ENCODE peak calls at places on chromosomes 5 and 9, in eight cellular contexts. One of them, this sample, is unnamed.

GRCh38 chr9:129230302-129230701 is 52.2 kb upstream of the IER5L start:
- DNase-seq in PC-9: no peak
- DNase-seq in AG04450: no peak
- DNase-seq in small intestine: no peak
- DNase-seq in adipocyte: no peak
- DNase-seq in MM.1S: no peak
- DNase-seq in stomach: no peak
- DNase-seq in NT2/D1: no peak
- DNase-seq in this sample: no peak

GRCh38 chr5:54823006-54823405 is 162.4 kb downstream of the ESM1 start:
- DNase-seq in AG04450: no peak
- DNase-seq in adipocyte: peak; percentile 68
- DNase-seq in stomach: no peak
- DNase-seq in PC-9: no peak
- DNase-seq in NT2/D1: no peak
- DNase-seq in small intestine: no peak
- DNase-seq in MM.1S: no peak
- DNase-seq in this sample: no peak

GRCh38 chr9:36258170-36258988 is at the start of gene GNE:
- DNase-seq in stomach: peak; percentile 96
- DNase-seq in NT2/D1: peak; percentile 81
- DNase-seq in MM.1S: peak; percentile 82
- DNase-seq in PC-9: peak; percentile 90
- DNase-seq in small intestine: peak; percentile 90
- DNase-seq in AG04450: peak; percentile 85
- DNase-seq in adipocyte: peak; percentile 99
- DNase-seq in this sample: peak; percentile 89

GRCh38 chr5:15320896-15321295 is 179.1 kb upstream of the FBXL7 start:
- DNase-seq in MM.1S: no peak
- DNase-seq in PC-9: no peak
- DNase-seq in NT2/D1: no peak
- DNase-seq in stomach: no peak
- DNase-seq in adipocyte: no peak
- DNase-seq in small intestine: no peak
- DNase-seq in AG04450: no peak
- DNase-seq in this sample: no peak

GRCh38 chr5:113123563-113123962 is 147.0 kb downstream of the DCP2 start:
- DNase-seq in small intestine: no peak
- DNase-seq in AG04450: no peak
- DNase-seq in PC-9: no peak
- DNase-seq in adipocyte: no peak
- DNase-seq in stomach: no peak
- DNase-seq in NT2/D1: no peak
- DNase-seq in MM.1S: no peak
- DNase-seq in this sample: peak; percentile 19

GRCh38 chr5:56269216-56269927 is 36.2 kb upstream of the ANKRD55 start:
- DNase-seq in stomach: no peak
- DNase-seq in PC-9: no peak
- DNase-seq in MM.1S: peak; percentile 73
- DNase-seq in adipocyte: peak; percentile 85
- DNase-seq in NT2/D1: no peak
- DNase-seq in AG04450: no peak
- DNase-seq in small intestine: peak; percentile 16
- DNase-seq in this sample: peak; percentile 37

GRCh38 chr5:2899311-2899710 is 147.8 kb upstream of the IRX2 start:
- DNase-seq in MM.1S: peak; percentile 77
- DNase-seq in NT2/D1: no peak
- DNase-seq in AG04450: no peak
- DNase-seq in adipocyte: no peak
- DNase-seq in small intestine: no peak
- DNase-seq in PC-9: no peak
- DNase-seq in stomach: no peak
- DNase-seq in this sample: no peak

GRCh38 chr9:69174645-69175487 is 789 bp downstream of the TJP2 start:
- DNase-seq in stomach: no peak
- DNase-seq in NT2/D1: no peak
- DNase-seq in adipocyte: peak; percentile 94
- DNase-seq in AG04450: peak; percentile 93
- DNase-seq in MM.1S: peak; percentile 65
- DNase-seq in small intestine: no peak
- DNase-seq in PC-9: peak; percentile 65
- DNase-seq in this sample: peak; percentile 91

GRCh38 chr5:56123531-56124243 is 109.4 kb downstream of the ANKRD55 start:
- DNase-seq in PC-9: peak; percentile 88
- DNase-seq in NT2/D1: peak; percentile 47
- DNase-seq in AG04450: peak; percentile 98
- DNase-seq in MM.1S: no peak
- DNase-seq in stomach: peak; percentile 27
- DNase-seq in adipocyte: peak; percentile 90
- DNase-seq in small intestine: peak; percentile 9
- DNase-seq in this sample: peak; percentile 87

GRCh38 chr5:90142531-90142930 is 267.0 kb downstream of the CETN3 start:
- DNase-seq in NT2/D1: no peak
- DNase-seq in adipocyte: no peak
- DNase-seq in stomach: no peak
- DNase-seq in small intestine: no peak
- DNase-seq in PC-9: no peak
- DNase-seq in MM.1S: no peak
- DNase-seq in AG04450: no peak
- DNase-seq in this sample: no peak

GRCh38 chr5:103393131-103393754 is 134.7 kb downstream of the MACIR start:
- DNase-seq in AG04450: no peak
- DNase-seq in small intestine: no peak
- DNase-seq in stomach: no peak
- DNase-seq in MM.1S: peak; percentile 84
- DNase-seq in NT2/D1: peak; percentile 20
- DNase-seq in adipocyte: peak; percentile 50
- DNase-seq in PC-9: no peak
- DNase-seq in this sample: peak; percentile 31

GRCh38 chr9:129125478-129125877 is 14.3 kb downstream of the PTPA start:
- DNase-seq in MM.1S: no peak
- DNase-seq in NT2/D1: no peak
- DNase-seq in adipocyte: peak; percentile 63
- DNase-seq in AG04450: no peak
- DNase-seq in PC-9: peak; percentile 27
- DNase-seq in small intestine: no peak
- DNase-seq in stomach: no peak
- DNase-seq in this sample: peak; percentile 69

GRCh38 chr5:157217289-157218024 is 36.8 kb downstream of the ITK start:
- DNase-seq in PC-9: no peak
- DNase-seq in NT2/D1: no peak
- DNase-seq in MM.1S: no peak
- DNase-seq in AG04450: no peak
- DNase-seq in small intestine: no peak
- DNase-seq in stomach: no peak
- DNase-seq in adipocyte: no peak
- DNase-seq in this sample: no peak

GRCh38 chr5:153654444-153654843 is 164.0 kb downstream of the GRIA1 start:
- DNase-seq in stomach: no peak
- DNase-seq in NT2/D1: no peak
- DNase-seq in PC-9: no peak
- DNase-seq in MM.1S: no peak
- DNase-seq in AG04450: no peak
- DNase-seq in adipocyte: no peak
- DNase-seq in small intestine: no peak
- DNase-seq in this sample: no peak

GRCh38 chr9:35341021-35341420 is 148.9 kb upstream of the RUSC2 start:
- DNase-seq in adipocyte: no peak
- DNase-seq in stomach: no peak
- DNase-seq in AG04450: no peak
- DNase-seq in PC-9: no peak
- DNase-seq in small intestine: no peak
- DNase-seq in NT2/D1: no peak
- DNase-seq in MM.1S: peak; percentile 44
- DNase-seq in this sample: no peak

GRCh38 chr9:133168432-133168831 is 4.7 kb upstream of the GBGT1 start:
- DNase-seq in AG04450: no peak
- DNase-seq in MM.1S: no peak
- DNase-seq in PC-9: no peak
- DNase-seq in stomach: no peak
- DNase-seq in small intestine: no peak
- DNase-seq in adipocyte: no peak
- DNase-seq in NT2/D1: no peak
- DNase-seq in this sample: peak; percentile 7

GRCh38 chr5:61030163-61030482 is 85.1 kb downstream of the NDUFAF2 start:
- DNase-seq in MM.1S: no peak
- DNase-seq in stomach: no peak
- DNase-seq in NT2/D1: no peak
- DNase-seq in PC-9: no peak
- DNase-seq in AG04450: no peak
- DNase-seq in small intestine: no peak
- DNase-seq in adipocyte: peak; percentile 77
- DNase-seq in this sample: no peak

GRCh38 chr9:131587331-131587730 is 42.0 kb downstream of the PRRT1B start:
- DNase-seq in small intestine: no peak
- DNase-seq in AG04450: no peak
- DNase-seq in adipocyte: no peak
- DNase-seq in stomach: no peak
- DNase-seq in NT2/D1: no peak
- DNase-seq in MM.1S: no peak
- DNase-seq in PC-9: no peak
- DNase-seq in this sample: no peak

GRCh38 chr5:56515011-56515410 is 281.9 kb upstream of the ANKRD55 start:
- DNase-seq in adipocyte: no peak
- DNase-seq in stomach: no peak
- DNase-seq in NT2/D1: no peak
- DNase-seq in AG04450: no peak
- DNase-seq in MM.1S: no peak
- DNase-seq in PC-9: no peak
- DNase-seq in small intestine: no peak
- DNase-seq in this sample: no peak

GRCh38 chr5:117889592-117889991 is 1098.8 kb downstream of the DTWD2 start:
- DNase-seq in adipocyte: peak; percentile 75
- DNase-seq in stomach: no peak
- DNase-seq in MM.1S: no peak
- DNase-seq in PC-9: no peak
- DNase-seq in AG04450: no peak
- DNase-seq in NT2/D1: no peak
- DNase-seq in small intestine: no peak
- DNase-seq in this sample: no peak

GRCh38 chr9:132006657-132007370 is 72.9 kb downstream of the MED27 start:
- DNase-seq in PC-9: no peak
- DNase-seq in adipocyte: no peak
- DNase-seq in small intestine: no peak
- DNase-seq in AG04450: no peak
- DNase-seq in MM.1S: peak; percentile 63
- DNase-seq in NT2/D1: peak; percentile 15
- DNase-seq in stomach: no peak
- DNase-seq in this sample: no peak

GRCh38 chr5:31078931-31079330 is 114.6 kb upstream of the CDH6 start:
- DNase-seq in MM.1S: no peak
- DNase-seq in adipocyte: no peak
- DNase-seq in stomach: no peak
- DNase-seq in PC-9: no peak
- DNase-seq in NT2/D1: no peak
- DNase-seq in AG04450: no peak
- DNase-seq in small intestine: no peak
- DNase-seq in this sample: no peak

DNA sequence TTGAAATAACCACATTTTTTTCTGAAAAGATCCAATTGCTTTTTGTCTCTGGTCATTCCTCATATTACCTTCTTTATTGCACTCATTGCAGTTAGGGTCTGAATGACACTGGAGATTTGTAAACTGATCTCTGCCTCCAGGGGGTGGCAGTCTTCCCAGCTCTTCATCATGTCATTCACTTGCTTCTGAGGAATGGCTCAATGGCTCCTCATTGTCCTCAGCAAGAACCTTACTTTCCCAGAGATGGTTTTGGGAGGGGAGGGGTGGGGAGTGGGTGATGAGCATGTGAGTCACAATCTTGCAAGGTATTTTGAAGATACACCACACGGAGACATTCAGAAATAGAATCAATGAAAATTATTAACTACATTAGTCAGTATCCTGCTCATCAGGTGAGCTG is 159.8 kb upstream of the GAS1 start:
- DNase-seq in AG04450: no peak
- DNase-seq in small intestine: no peak
- DNase-seq in PC-9: no peak
- DNase-seq in adipocyte: no peak
- DNase-seq in MM.1S: no peak
- DNase-seq in stomach: no peak
- DNase-seq in NT2/D1: peak; percentile 44
- DNase-seq in this sample: peak; percentile 26
- H3K27me3 ChIP-seq in AG04450: no peaks in the 10 kb centered on the region
- H3K27me3 ChIP-seq in small intestine: no peaks in the 10 kb centered on the region
- H3K27me3 ChIP-seq in PC-9: no peaks in the 10 kb centered on the region
- H3K27me3 ChIP-seq in adipocyte: no peaks in the 10 kb centered on the region
- H3K27me3 ChIP-seq in MM.1S: no peaks in the 10 kb centered on the region
- H3K27me3 ChIP-seq in stomach: no peaks in the 10 kb centered on the region
- H3K27me3 ChIP-seq in NT2/D1: no peaks in the 10 kb centered on the region
- H3K27me3 ChIP-seq in this sample: no peaks in the 10 kb centered on the region

GRCh38 chr5:175443514-175444059 is 395 bp downstream of the DRD1 start:
- DNase-seq in NT2/D1: no peak
- DNase-seq in MM.1S: no peak
- DNase-seq in stomach: no peak
- DNase-seq in adipocyte: no peak
- DNase-seq in AG04450: no peak
- DNase-seq in small intestine: no peak
- DNase-seq in PC-9: no peak
- DNase-seq in this sample: no peak
- H3K27me3 ChIP-seq in NT2/D1: peaks cover 49% of the 10 kb centered on the region
- H3K27me3 ChIP-seq in MM.1S: peaks cover 11% of the 10 kb centered on the region
- H3K27me3 ChIP-seq in stomach: peaks cover 73% of the 10 kb centered on the region
- H3K27me3 ChIP-seq in adipocyte: peaks cover 55% of the 10 kb centered on the region
- H3K27me3 ChIP-seq in AG04450: peaks cover 10% of the 10 kb centered on the region
- H3K27me3 ChIP-seq in small intestine: peaks cover 31% of the 10 kb centered on the region
- H3K27me3 ChIP-seq in PC-9: peaks cover 59% of the 10 kb centered on the region
- H3K27me3 ChIP-seq in this sample: peaks cover 57% of the 10 kb centered on the region

GRCh38 chr5:126027149-126027548 is 396.1 kb upstream of the GRAMD2B start:
- DNase-seq in PC-9: no peak
- DNase-seq in small intestine: no peak
- DNase-seq in stomach: no peak
- DNase-seq in MM.1S: no peak
- DNase-seq in NT2/D1: no peak
- DNase-seq in adipocyte: no peak
- DNase-seq in AG04450: no peak
- DNase-seq in this sample: no peak
- H3K27me3 ChIP-seq in PC-9: no peaks in the 10 kb centered on the region
- H3K27me3 ChIP-seq in small intestine: no peaks in the 10 kb centered on the region
- H3K27me3 ChIP-seq in stomach: no peaks in the 10 kb centered on the region
- H3K27me3 ChIP-seq in MM.1S: no peaks in the 10 kb centered on the region
- H3K27me3 ChIP-seq in NT2/D1: no peaks in the 10 kb centered on the region
- H3K27me3 ChIP-seq in adipocyte: no peaks in the 10 kb centered on the region
- H3K27me3 ChIP-seq in AG04450: no peaks in the 10 kb centered on the region
- H3K27me3 ChIP-seq in this sample: no peaks in the 10 kb centered on the region

DNA sequence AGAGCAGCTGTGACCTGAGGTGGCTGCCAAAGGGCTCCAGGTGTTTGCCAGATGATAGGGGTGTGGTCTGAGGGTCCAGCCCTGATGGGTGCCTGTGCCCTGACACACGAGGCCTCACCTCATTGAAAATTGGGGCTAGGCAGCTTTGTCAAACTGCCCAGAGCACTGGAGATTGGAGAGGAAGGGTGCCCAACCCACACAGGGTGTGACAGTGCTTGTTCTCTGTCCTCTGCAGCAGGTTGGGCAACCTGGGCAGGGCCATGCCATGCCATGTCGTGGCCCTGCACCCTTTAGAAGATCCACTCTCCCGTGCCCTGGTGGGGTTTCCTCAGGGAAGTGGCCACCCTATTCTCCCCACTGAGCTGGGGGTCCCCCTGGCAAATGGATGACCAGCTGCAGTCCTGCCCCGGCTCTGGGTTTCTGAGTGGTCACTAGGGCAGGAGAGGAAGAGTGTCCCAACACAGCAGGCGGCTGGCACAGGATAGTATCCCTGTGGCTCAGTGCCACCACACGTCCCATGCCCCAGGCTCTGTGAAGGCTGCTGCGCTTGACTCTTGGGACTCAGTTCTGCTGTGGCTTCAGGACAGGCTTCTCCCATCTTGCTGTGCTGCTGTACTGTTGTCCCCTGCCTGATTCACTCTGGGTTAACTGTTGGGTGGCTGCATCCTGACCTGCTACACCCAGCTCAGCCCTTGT is 100.8 kb upstream of the PITX1 start:
- DNase-seq in NT2/D1: no peak
- DNase-seq in adipocyte: no peak
- DNase-seq in small intestine: peak; percentile 77
- DNase-seq in AG04450: no peak
- DNase-seq in PC-9: no peak
- DNase-seq in MM.1S: no peak
- DNase-seq in stomach: no peak
- DNase-seq in this sample: no peak
- H3K27me3 ChIP-seq in NT2/D1: no peaks in the 10 kb centered on the region
- H3K27me3 ChIP-seq in adipocyte: no peaks in the 10 kb centered on the region
- H3K27me3 ChIP-seq in small intestine: no peaks in the 10 kb centered on the region
- H3K27me3 ChIP-seq in AG04450: no peaks in the 10 kb centered on the region
- H3K27me3 ChIP-seq in PC-9: no peaks in the 10 kb centered on the region
- H3K27me3 ChIP-seq in MM.1S: no peaks in the 10 kb centered on the region
- H3K27me3 ChIP-seq in stomach: no peaks in the 10 kb centered on the region
- H3K27me3 ChIP-seq in this sample: no peaks in the 10 kb centered on the region

This sample was measured in PC-3.